ENCODE peak calls at places on chromosomes 4 and X, in five cellular contexts. One of them, this sample, is unnamed.

GRCh38 chrX:123348468-123348867 is 164.4 kb downstream of the GRIA3 start:
- DNase-seq in H9: no peak
- DNase-seq in mesenchymal stem cell: no peak
- DNase-seq in trophoblast cell: no peak
- DNase-seq in H1: no peak
- DNase-seq in this sample: no peak

GRCh38 chrX:136266828-136267227 is 15.6 kb upstream of the MAP7D3 start:
- DNase-seq in H9: no peak
- DNase-seq in mesenchymal stem cell: no peak
- DNase-seq in trophoblast cell: no peak
- DNase-seq in H1: no peak
- DNase-seq in this sample: no peak

GRCh38 chr4:19130836-19131235 is 1109.3 kb upstream of the LCORL start:
- DNase-seq in H9: no peak
- DNase-seq in mesenchymal stem cell: peak; percentile 16
- DNase-seq in trophoblast cell: peak; percentile 6
- DNase-seq in H1: no peak
- DNase-seq in this sample: no peak

GRCh38 chr4:51853027-51853682 is 10.2 kb downstream of the DCUN1D4 start:
- DNase-seq in H9: no peak
- DNase-seq in mesenchymal stem cell: peak; percentile 23
- DNase-seq in trophoblast cell: no peak
- DNase-seq in H1: no peak
- DNase-seq in this sample: no peak

GRCh38 chr4:27315625-27316024 is 455.0 kb downstream of the STIM2 start:
- DNase-seq in H9: no peak
- DNase-seq in mesenchymal stem cell: no peak
- DNase-seq in trophoblast cell: no peak
- DNase-seq in H1: no peak
- DNase-seq in this sample: no peak

GRCh38 chr4:124803641-124804040 is 91.1 kb upstream of the ANKRD50 start:
- DNase-seq in H9: no peak
- DNase-seq in mesenchymal stem cell: peak; percentile 11
- DNase-seq in trophoblast cell: peak; percentile 89
- DNase-seq in H1: no peak
- DNase-seq in this sample: no peak

GRCh38 chr4:145180298-145181090 is at the start of gene OTUD4:
- DNase-seq in H9: peak; percentile 96
- DNase-seq in mesenchymal stem cell: peak; percentile 96
- DNase-seq in trophoblast cell: peak; percentile 92
- DNase-seq in H1: peak; percentile 90
- DNase-seq in this sample: peak; percentile 92

GRCh38 chr4:8281519-8282133 is 12.1 kb downstream of the HTRA3 start:
- DNase-seq in H9: no peak
- DNase-seq in mesenchymal stem cell: no peak
- DNase-seq in trophoblast cell: no peak
- DNase-seq in H1: no peak
- DNase-seq in this sample: no peak

GRCh38 chr4:142683997-142684396 is 162.1 kb downstream of the INPP4B start:
- DNase-seq in H9: no peak
- DNase-seq in mesenchymal stem cell: no peak
- DNase-seq in trophoblast cell: no peak
- DNase-seq in H1: no peak
- DNase-seq in this sample: no peak

GRCh38 chr4:3401436-3402171 is 40.2 kb upstream of the HGFAC start:
- DNase-seq in H9: no peak
- DNase-seq in mesenchymal stem cell: no peak
- DNase-seq in trophoblast cell: no peak
- DNase-seq in H1: no peak
- DNase-seq in this sample: no peak

GRCh38 chrX:40705658-40706312 is 29.6 kb downstream of the MED14 start:
- DNase-seq in H9: no peak
- DNase-seq in mesenchymal stem cell: no peak
- DNase-seq in trophoblast cell: no peak
- DNase-seq in H1: no peak
- DNase-seq in this sample: no peak

GRCh38 chr4:32985256-32985655 is 2265.1 kb downstream of the PCDH7 start:
- DNase-seq in H9: no peak
- DNase-seq in mesenchymal stem cell: peak; percentile 48
- DNase-seq in trophoblast cell: peak; percentile 21
- DNase-seq in H1: no peak
- DNase-seq in this sample: no peak

GRCh38 chr4:161856711-161857326 is 307.0 kb downstream of the FSTL5 start:
- DNase-seq in H9: no peak
- DNase-seq in mesenchymal stem cell: peak; percentile 16
- DNase-seq in trophoblast cell: no peak
- DNase-seq in H1: no peak
- DNase-seq in this sample: no peak

GRCh38 chr4:24642941-24643628 is 58.7 kb upstream of the DHX15 start:
- DNase-seq in H9: no peak
- DNase-seq in mesenchymal stem cell: peak; percentile 25
- DNase-seq in trophoblast cell: peak; percentile 85
- DNase-seq in H1: no peak
- DNase-seq in this sample: no peak

GRCh38 chr4:89599026-89599425 is 237.9 kb downstream of the SNCA start:
- DNase-seq in H9: no peak
- DNase-seq in mesenchymal stem cell: no peak
- DNase-seq in trophoblast cell: no peak
- DNase-seq in H1: no peak
- DNase-seq in this sample: no peak

GRCh38 chrX:101430457-101431078 is 22.5 kb downstream of the HNRNPH2 start:
- DNase-seq in H9: no peak
- DNase-seq in mesenchymal stem cell: peak; percentile 72
- DNase-seq in trophoblast cell: no peak
- DNase-seq in H1: no peak
- DNase-seq in this sample: no peak

GRCh38 chrX:53452812-53453211 is 18.6 kb upstream of the HSD17B10 start:
- DNase-seq in H9: no peak
- DNase-seq in mesenchymal stem cell: no peak
- DNase-seq in trophoblast cell: no peak
- DNase-seq in H1: no peak
- DNase-seq in this sample: no peak

DNA sequence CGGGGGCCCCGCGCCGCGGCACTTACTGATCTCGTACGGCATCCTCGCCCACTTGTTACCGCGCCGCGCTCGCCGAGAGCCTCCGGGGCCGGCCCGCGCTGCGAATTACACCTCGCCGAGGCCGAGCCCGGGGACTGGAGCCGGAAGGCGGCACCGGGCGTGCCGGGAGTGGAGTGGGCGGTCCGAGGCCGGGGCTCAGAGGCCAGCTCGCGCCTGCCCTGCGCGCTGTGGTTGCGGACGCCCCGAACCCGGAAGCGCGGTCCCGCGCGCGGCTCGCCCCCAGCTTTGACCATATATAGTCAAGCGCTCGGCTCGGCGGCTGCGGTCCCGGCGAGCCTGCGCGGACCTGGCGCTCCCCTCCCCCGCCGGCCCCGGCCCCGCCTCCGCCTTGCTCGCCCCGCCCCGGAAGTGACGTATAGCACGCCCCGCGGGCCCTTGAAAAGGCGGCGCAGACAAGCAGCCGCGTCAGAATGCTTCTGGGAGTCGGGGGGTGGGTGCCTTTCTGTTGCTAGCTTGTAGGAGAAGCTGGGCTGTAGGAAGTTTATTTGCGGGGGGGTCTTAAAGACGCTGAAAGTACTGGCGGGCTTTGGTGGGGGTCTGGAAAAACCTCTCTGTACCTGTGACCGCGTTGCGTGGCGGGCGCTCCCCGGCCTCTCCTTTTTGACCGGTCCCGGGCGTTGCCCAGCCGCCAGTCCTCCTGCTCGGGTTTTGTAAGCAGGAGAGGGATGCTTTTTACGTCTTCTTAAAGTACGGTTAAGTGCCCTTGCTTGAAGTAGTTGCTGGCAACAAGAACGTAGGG is at the start of gene WDR1:
- DNase-seq in H9: peak; percentile 95
- DNase-seq in mesenchymal stem cell: peak; percentile 94
- DNase-seq in trophoblast cell: peak; percentile 97
- DNase-seq in H1: peak; percentile 88
- DNase-seq in this sample: peak; percentile 93
- H4K91ac ChIP-seq in H9: no peak within 1 kb of the TSS
- H4K91ac ChIP-seq in mesenchymal stem cell: peak within 1 kb of the TSS; percentile 91
- H4K91ac ChIP-seq in trophoblast cell: peak within 1 kb of the TSS; percentile 97
- H4K91ac ChIP-seq in H1: peak within 1 kb of the TSS; percentile 17
- H4K91ac ChIP-seq in this sample: no peak within 1 kb of the TSS

GRCh38 chr4:102477657-102478056 is 23.5 kb upstream of the NFKB1 start:
- DNase-seq in H9: no peak
- DNase-seq in mesenchymal stem cell: peak; percentile 17
- DNase-seq in trophoblast cell: no peak
- DNase-seq in H1: no peak
- DNase-seq in this sample: no peak

GRCh38 chr4:102478186-102478585 is 23.0 kb upstream of the NFKB1 start:
- DNase-seq in H9: peak; percentile 53
- DNase-seq in mesenchymal stem cell: no peak
- DNase-seq in trophoblast cell: no peak
- DNase-seq in H1: no peak
- DNase-seq in this sample: no peak

GRCh38 chr4:102483120-102483519 is 18.0 kb upstream of the NFKB1 start:
- DNase-seq in H9: no peak
- DNase-seq in mesenchymal stem cell: no peak
- DNase-seq in trophoblast cell: no peak
- DNase-seq in H1: no peak
- DNase-seq in this sample: no peak
- H2BK12ac ChIP-seq in H9: no peak overlapping the region
- H2BK12ac ChIP-seq in mesenchymal stem cell: no peak overlapping the region
- H2BK12ac ChIP-seq in trophoblast cell: no peak overlapping the region
- H2BK12ac ChIP-seq in H1: no peak overlapping the region
- H2BK12ac ChIP-seq in this sample: peak overlapping the region; percentile 10

DNA sequence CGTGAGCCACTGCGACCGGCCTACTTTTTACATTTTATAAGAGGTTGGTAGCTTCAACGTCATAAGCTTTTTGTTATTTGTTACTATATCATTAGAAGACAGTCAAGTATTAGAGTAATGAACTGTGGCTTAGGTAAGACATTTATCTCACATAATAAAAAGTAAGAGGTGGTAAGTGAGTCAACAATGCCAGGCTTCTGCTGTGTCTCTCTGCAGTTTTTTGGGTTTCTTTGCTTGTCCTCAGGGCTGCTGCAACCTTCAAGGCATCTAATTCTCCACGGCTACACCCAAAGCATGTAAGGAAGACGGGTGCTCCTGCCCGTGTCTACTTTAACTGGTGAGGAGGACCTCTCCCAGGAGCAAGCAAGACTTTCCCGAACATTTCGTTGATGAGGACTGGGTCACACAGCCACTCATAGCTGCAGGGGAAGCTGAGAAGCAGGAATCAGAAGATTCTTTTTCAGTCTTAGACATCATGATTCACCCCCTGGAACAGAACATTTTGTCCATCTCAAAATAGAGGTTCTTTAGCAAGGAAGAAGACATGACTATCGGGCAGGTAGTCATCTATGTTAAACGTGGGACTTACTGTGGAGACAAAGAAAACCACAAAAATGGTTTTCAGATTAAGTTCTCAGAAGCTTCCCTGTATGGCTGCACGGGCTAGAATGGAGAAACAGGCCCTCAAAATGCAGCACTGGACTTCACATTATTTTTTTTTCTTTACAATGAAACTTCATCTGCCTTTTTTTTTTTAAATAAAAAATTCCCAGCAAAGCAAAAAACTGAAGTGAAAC is 13.0 kb upstream of the RHOH start:
- DNase-seq in H9: no peak
- DNase-seq in mesenchymal stem cell: no peak
- DNase-seq in trophoblast cell: no peak
- DNase-seq in H1: peak; percentile 28
- DNase-seq in this sample: no peak
- H3K4me1 ChIP-seq in H9: peaks cover 2% of the 10 kb centered on the region
- H3K4me1 ChIP-seq in mesenchymal stem cell: peaks cover 2% of the 10 kb centered on the region
- H3K4me1 ChIP-seq in trophoblast cell: no peaks in the 10 kb centered on the region
- H3K4me1 ChIP-seq in H1: no peaks in the 10 kb centered on the region
- H3K4me1 ChIP-seq in this sample: peaks cover 2% of the 10 kb centered on the region

GRCh38 chr4:5045099-5045498 is 6.2 kb upstream of the STK32B start:
- DNase-seq in H9: no peak
- DNase-seq in mesenchymal stem cell: no peak
- DNase-seq in trophoblast cell: no peak
- DNase-seq in H1: no peak
- DNase-seq in this sample: no peak
- H4K91ac ChIP-seq in H9: no peak overlapping the region
- H4K91ac ChIP-seq in mesenchymal stem cell: no peak overlapping the region
- H4K91ac ChIP-seq in trophoblast cell: no peak overlapping the region
- H4K91ac ChIP-seq in H1: no peak overlapping the region
- H4K91ac ChIP-seq in this sample: no peak overlapping the region

GRCh38 chr4:98510757-98511517 is 147.5 kb downstream of the TSPAN5 start:
- DNase-seq in H9: no peak
- DNase-seq in mesenchymal stem cell: peak; percentile 72
- DNase-seq in trophoblast cell: peak; percentile 65
- DNase-seq in H1: no peak
- DNase-seq in this sample: no peak
- H2BK12ac ChIP-seq in H9: no peak overlapping the region
- H2BK12ac ChIP-seq in mesenchymal stem cell: peak overlapping the region; percentile 37
- H2BK12ac ChIP-seq in trophoblast cell: no peak overlapping the region
- H2BK12ac ChIP-seq in H1: no peak overlapping the region
- H2BK12ac ChIP-seq in this sample: no peak overlapping the region

This sample was measured in neuronal stem cell.